ENCODE peak calls at places on chromosomes 4 and X, in four cellular contexts. U is thoracic aorta, M is cardiac fibroblast, F is fibroblast of lung. I is an unnamed sample.

GRCh38 chr4:1030559-1030958 is 19.1 kb downstream of the FGFRL1 start:
- DNase-seq in F (no peak), M (no peak), U (no peak), I (no peak)

GRCh38 chr4:2083116-2083825 is 24.1 kb downstream of the NAT8L start:
- DNase-seq in M (no peak), F (no peak), U (no peak), I (no peak)

GRCh38 chrX:150664290-150664689 is 28.9 kb upstream of the MTMR1 start:
- DNase-seq in F (no peak), U (no peak), M (peak), I (peak)

GRCh38 chrX:108699368-108699767 is 37.0 kb downstream of the IRS4 start:
- DNase-seq in F (peak), M (peak), U (no peak), I (no peak)

GRCh38 chr4:14167876-14168510 is 540.5 kb upstream of the BOD1L1 start:
- DNase-seq in U (no peak), F (peak), M (peak), I (no peak)

GRCh38 chrX:134679226-134679625 is 21.0 kb upstream of the PLAC1 start:
- DNase-seq in M (no peak), U (no peak), F (peak), I (no peak)

GRCh38 chr4:184854673-184855072 is 28.9 kb upstream of the ACSL1 start:
- DNase-seq in M (peak), U (no peak), F (no peak), I (no peak)

GRCh38 chrX:7987160-7987992 is 60.2 kb upstream of the PNPLA4 start:
- DNase-seq in M (no peak), U (no peak), F (no peak), I (no peak)

GRCh38 chr4:90546114-90546513 is 418.9 kb downstream of the CCSER1 start:
- DNase-seq in U (no peak), F (no peak), M (no peak), I (no peak)

GRCh38 chr4:183200453-183200852 is 101.4 kb downstream of the WWC2 start:
- DNase-seq in U (no peak), M (peak), F (peak), I (peak)

GRCh38 chrX:13689519-13690211 is 737 bp downstream of the RAB9A start:
- DNase-seq in F (peak), M (peak), U (no peak), I (no peak)

GRCh38 chrX:11533211-11533651 is 132.5 kb downstream of the ARHGAP6 start:
- DNase-seq in U (no peak), F (peak), M (peak), I (peak)

GRCh38 chr4:112277220-112277619 is 8.5 kb downstream of the TIFA start:
- DNase-seq in U (no peak), M (no peak), F (no peak), I (no peak)

GRCh38 chrX:50941638-50942037 is 31.1 kb downstream of the BMP15 start:
- DNase-seq in F (no peak), U (no peak), M (no peak), I (no peak)

GRCh38 chr4:183940807-183941310 is 35.8 kb downstream of the STOX2 start:
- DNase-seq in M (no peak), F (no peak), U (no peak), I (no peak)

GRCh38 chr4:7952615-7953014 is 13.0 kb upstream of the AFAP1 start:
- DNase-seq in F (no peak), U (no peak), M (no peak), I (no peak)

GRCh38 chr4:28146191-28146590 is 1285.5 kb downstream of the STIM2 start:
- DNase-seq in F (no peak), M (no peak), U (no peak), I (no peak)

GRCh38 chrX:2578864-2579263 is 78.1 kb upstream of the DHRSX start:
- DNase-seq in F (no peak), M (no peak), U (no peak), I (no peak)

GRCh38 chrX:50430917-50431316 is 39.7 kb downstream of the DGKK start:
- DNase-seq in U (no peak), F (no peak), M (no peak), I (no peak)

GRCh38 chr4:98374643-98375042 is 113.5 kb downstream of the RAP1GDS1 start:
- DNase-seq in F (peak), U (no peak), M (peak), I (no peak)

GRCh38 chrX:13690836-13691235 is 1.9 kb downstream of the RAB9A start:
- DNase-seq in F (no peak), U (no peak), M (no peak), I (no peak)

GRCh38 chrX:1932231-1932630 is 317.4 kb downstream of the ASMT start:
- DNase-seq in U (no peak), F (no peak), M (peak), I (no peak)

GRCh38 chrX:12327836-12328235 is 189.6 kb downstream of the FRMPD4 start:
- DNase-seq in F (no peak), M (no peak), U (no peak), I (no peak)

GRCh38 chr4:159105761-159106243 is 2.9 kb downstream of the RAPGEF2 start:
- DNase-seq in U (peak), M (peak), F (peak), I (no peak)

GRCh38 chr4:162392938-162393337 is 229.1 kb upstream of the FSTL5 start:
- DNase-seq in U (no peak), F (no peak), M (no peak), I (no peak)

GRCh38 chr4:24104173-24104572 is 214.3 kb upstream of the PPARGC1A start:
- DNase-seq in F (peak), M (peak), U (no peak), I (no peak)

GRCh38 chrX:149365061-149365460 is 140.0 kb downstream of the IDS start:
- DNase-seq in M (no peak), U (no peak), F (no peak), I (no peak)

GRCh38 chr4:138175337-138175794 is 66.8 kb downstream of the SLC7A11 start:
- DNase-seq in F (peak), U (no peak), M (peak), I (no peak)

GRCh38 chr4:13396161-13396560 is 88.0 kb downstream of the RAB28 start:
- DNase-seq in M (no peak), F (no peak), U (no peak), I (no peak)

GRCh38 chr4:26076000-26076587 is 162.1 kb downstream of the SMIM20 start:
- DNase-seq in F (peak), M (peak), U (no peak), I (no peak)

GRCh38 chr4:90419124-90419711 is 292.0 kb downstream of the CCSER1 start:
- DNase-seq in U (no peak), M (peak), F (peak), I (peak)

GRCh38 chrX:101078716-101079115 is at the start of gene TMEM35A:
- DNase-seq in M (peak), U (no peak), F (peak), I (no peak)

GRCh38 chr4:58732973-58733372 is 1622.8 kb upstream of the IGFBP7 start:
- DNase-seq in M (no peak), F (no peak), U (no peak), I (no peak)

GRCh38 chrX:153537526-153538295 is 20.3 kb downstream of the ATP2B3 start:
- DNase-seq in U (no peak), F (no peak), M (no peak), I (no peak)

GRCh38 chr4:54930226-54930625 is 195.2 kb downstream of the KDR start:
- DNase-seq in M (peak), U (no peak), F (no peak), I (peak)

GRCh38 chrX:120299928-120300327 is 11.3 kb downstream of the TMEM255A start:
- DNase-seq in U (no peak), F (no peak), M (no peak), I (no peak)

GRCh38 chr4:140052050-140052449 is 101.9 kb downstream of the MAML3 start:
- DNase-seq in M (peak), U (no peak), F (peak), I (no peak)

GRCh38 chrX:20364238-20364637 is 97.5 kb upstream of the RPS6KA3 start:
- DNase-seq in M (no peak), U (no peak), F (no peak), I (no peak)

GRCh38 chrX:20270557-20270880 is 3.8 kb upstream of the RPS6KA3 start:
- DNase-seq in U (no peak), M (peak), F (peak), I (no peak)

GRCh38 chrX:107227780-107228485 is 21.5 kb downstream of the DNAAF6 start:
- DNase-seq in M (no peak), F (no peak), U (no peak), I (no peak)

GRCh38 chr4:86338521-86338920 is 21.3 kb downstream of the MAPK10 start:
- DNase-seq in M (peak), F (peak), U (no peak), I (no peak)
- H3K4me3 ChIP-seq in M (no peak), F (no peak), U (no peak), I (no peak)

GRCh38 chr4:39942507-39942906 is 35.2 kb downstream of the PDS5A start:
- DNase-seq in U (no peak), M (no peak), F (no peak), I (no peak)

GRCh38 chr4:39947415-39947814 is 30.3 kb downstream of the PDS5A start:
- DNase-seq in M (no peak), U (no peak), F (peak), I (no peak)

GRCh38 chr4:39936565-39937418 is 40.9 kb downstream of the PDS5A start:
- DNase-seq in F (no peak), U (no peak), M (no peak), I (no peak)

GRCh38 chr4:39937683-39938268 is 39.9 kb downstream of the PDS5A start:
- DNase-seq in M (no peak), F (no peak), U (no peak), I (no peak)

DNA sequence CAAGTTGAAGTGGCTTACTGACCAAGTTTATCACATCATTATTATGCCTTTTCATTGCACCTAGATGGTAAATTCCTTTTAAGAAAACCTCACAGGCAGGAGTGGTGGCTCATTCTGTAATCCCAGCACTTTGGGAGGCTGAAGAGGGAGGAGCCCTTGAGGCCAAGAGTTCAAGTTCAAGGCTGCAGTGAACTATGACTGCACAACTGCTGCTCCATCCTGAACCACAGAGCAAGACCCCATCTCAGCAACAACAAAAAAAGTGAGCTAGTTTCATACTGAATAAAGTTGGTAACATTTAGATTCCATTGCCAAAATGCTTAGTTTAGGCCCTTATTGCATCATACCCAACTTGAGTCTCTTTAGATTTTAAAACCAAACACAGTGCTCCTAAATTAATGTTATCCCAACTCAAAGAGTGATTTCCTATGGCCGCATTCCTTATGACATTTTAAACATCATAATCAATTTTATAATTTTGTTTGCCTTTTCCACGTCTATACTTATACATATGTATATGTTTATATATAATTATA is 36.0 kb downstream of the PDS5A start:
- DNase-seq in F (no peak), U (no peak), M (no peak), I (no peak)
- H3K4me3 ChIP-seq in F (no peak), U (no peak), M (no peak), I (no peak)

GRCh38 chr4:165738571-165738970 is 134.5 kb upstream of the TLL1 start:
- DNase-seq in M (no peak), F (no peak), U (no peak), I (no peak)

GRCh38 chr4:165737309-165737972 is 135.6 kb upstream of the TLL1 start:
- DNase-seq in M (no peak), U (no peak), F (no peak), I (no peak)

GRCh38 chr4:165743422-165743821 is 129.6 kb upstream of the TLL1 start:
- DNase-seq in M (no peak), U (no peak), F (no peak), I (no peak)

GRCh38 chr4:165740911-165741310 is 132.1 kb upstream of the TLL1 start:
- DNase-seq in M (peak), U (no peak), F (no peak), I (no peak)
- H3K4me3 ChIP-seq in M (no peak), U (no peak), F (no peak), I (no peak)

DNA sequence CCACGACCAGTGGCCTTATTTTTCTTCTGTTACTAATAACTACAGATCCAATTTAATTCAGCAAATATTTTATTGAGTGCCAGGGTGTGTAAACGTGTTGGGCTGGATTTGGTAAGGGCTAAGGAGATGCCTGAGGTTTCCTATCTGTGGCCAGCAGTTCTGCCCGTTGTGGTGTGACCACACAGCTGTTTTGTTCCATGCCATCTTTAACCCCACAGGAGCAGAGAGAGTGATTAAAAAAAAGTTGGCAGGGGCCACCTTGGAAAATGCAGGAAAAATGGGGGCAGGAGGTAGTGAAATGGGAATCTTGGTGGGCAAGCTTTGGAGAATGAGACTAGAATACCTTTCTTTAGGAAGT is 1.1 kb downstream of the PLAC8 start:
- DNase-seq in M (no peak), F (no peak), U (no peak), I (no peak)
- H3K4me3 ChIP-seq in M (no peak), F (no peak), U (no peak), I (no peak)

I was measured in epithelial cell of proximal tubule.